ENCODE peak calls at places on chromosomes 5 and 9, in seven cellular contexts. W, Y, E, L, G, U and S are unnamed samples.

GRCh38 chr9:72251589-72251988 is 102.3 kb downstream of the GDA start:
- DNase-seq in W (no peak), Y (no peak), E (no peak), L (no peak), G (no peak), U (no peak), S (no peak)

GRCh38 chr9:107188376-107188775 is 94.7 kb upstream of the RAD23B start:
- DNase-seq in W (no peak), Y (no peak), E (no peak), L (no peak), G (no peak), U (no peak), S (no peak)

GRCh38 chr5:78251663-78252284 is 42.7 kb downstream of the AP3B1 start:
- DNase-seq in W (no peak), Y (no peak), E (no peak), L (no peak), G (no peak), U (no peak), S (no peak)

GRCh38 chr5:131406076-131406475 is 142.2 kb downstream of the CDC42SE2 start:
- DNase-seq in W (no peak), Y (no peak), E (no peak), L (no peak), G (no peak), U (no peak), S (no peak)

GRCh38 chr5:81825237-81825636 is 74.3 kb upstream of the SSBP2 start:
- DNase-seq in W (peak; percentile 47), Y (no peak), E (peak; percentile 76), L (no peak), G (peak; percentile 20), U (no peak), S (no peak)

GRCh38 chr9:136423432-136424146 is 13.1 kb downstream of the PMPCA start:
- DNase-seq in W (no peak), Y (no peak), E (no peak), L (no peak), G (no peak), U (no peak), S (peak; percentile 82)

GRCh38 chr9:18189876-18190670 is 283.9 kb upstream of the ADAMTSL1 start:
- DNase-seq in W (no peak), Y (no peak), E (no peak), L (no peak), G (no peak), U (no peak), S (no peak)

GRCh38 chr5:458547-459353 is 15.8 kb downstream of the EXOC3 start:
- DNase-seq in W (no peak), Y (no peak), E (no peak), L (no peak), G (peak; percentile 5), U (peak; percentile 46), S (peak; percentile 61)

GRCh38 chr9:131915181-131915580 is 164.5 kb downstream of the MED27 start:
- DNase-seq in W (no peak), Y (no peak), E (peak; percentile 10), L (no peak), G (no peak), U (no peak), S (no peak)

GRCh38 chr5:174188300-174188699 is 142.8 kb downstream of the NSG2 start:
- DNase-seq in W (peak; percentile 53), Y (no peak), E (no peak), L (no peak), G (no peak), U (no peak), S (no peak)

GRCh38 chr5:67363963-67364362 is 167.4 kb upstream of the CD180 start:
- DNase-seq in W (no peak), Y (no peak), E (no peak), L (no peak), G (no peak), U (no peak), S (no peak)

GRCh38 chr5:40755093-40755406 is 711 bp downstream of the TTC33 start:
- DNase-seq in W (peak; percentile 55), Y (peak; percentile 54), E (peak; percentile 85), L (peak; percentile 48), G (peak; percentile 79), U (peak; percentile 73), S (no peak)

GRCh38 chr5:9207820-9208418 is 338.0 kb downstream of the SEMA5A start:
- DNase-seq in W (no peak), Y (no peak), E (peak; percentile 68), L (no peak), G (no peak), U (no peak), S (no peak)

GRCh38 chr5:6461793-6462650 is 13.4 kb downstream of the UBE2QL1 start:
- DNase-seq in W (no peak), Y (no peak), E (no peak), L (no peak), G (no peak), U (no peak), S (no peak)

GRCh38 chr9:122347348-122348287 is 23.2 kb upstream of the PTGS1 start:
- DNase-seq in W (no peak), Y (no peak), E (no peak), L (no peak), G (peak; percentile 65), U (no peak), S (no peak)

GRCh38 chr9:105625088-105625487 is 37.2 kb upstream of the TAL2 start:
- DNase-seq in W (no peak), Y (no peak), E (no peak), L (no peak), G (no peak), U (no peak), S (no peak)

GRCh38 chr5:79935992-79936643 is 54.9 kb downstream of the MTX3 start:
- DNase-seq in W (peak; percentile 24), Y (no peak), E (no peak), L (no peak), G (no peak), U (no peak), S (no peak)

GRCh38 chr9:86700601-86701000 is 246.7 kb downstream of the GAS1 start:
- DNase-seq in W (peak; percentile 39), Y (peak; percentile 47), E (peak; percentile 68), L (no peak), G (peak; percentile 12), U (no peak), S (no peak)

GRCh38 chr5:145946112-145946861 is 9.9 kb downstream of the SH3RF2 start:
- DNase-seq in W (peak; percentile 21), Y (no peak), E (peak; percentile 76), L (no peak), G (no peak), U (no peak), S (no peak)

DNA sequence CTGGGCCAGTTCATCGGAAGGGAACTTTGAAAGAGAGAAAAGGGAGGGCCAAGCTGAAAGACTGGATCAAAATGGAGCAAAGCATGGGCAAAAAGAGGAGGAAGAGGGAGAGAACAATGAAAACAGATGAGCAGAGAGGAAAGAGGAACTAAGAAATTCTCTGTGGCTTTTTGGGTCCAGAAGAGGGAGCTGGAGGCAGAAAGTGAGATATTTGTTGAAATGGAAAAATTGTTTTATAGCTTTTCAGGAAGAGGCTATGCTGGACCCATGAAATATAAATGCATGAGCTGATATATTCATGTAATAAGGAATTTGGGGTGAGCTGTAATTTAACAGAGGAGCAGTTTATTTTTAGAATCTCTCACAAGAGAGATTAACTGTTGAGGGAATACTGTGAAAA is 457.3 kb downstream of the DMAC1 start:
- DNase-seq in W (no peak), Y (no peak), E (no peak), L (no peak), G (no peak), U (no peak), S (no peak)
- TF ChIP-seq CTCF in W (peak; percentile 10), Y (no peak), E (peak; percentile 11), L (no peak), G (no peak), U (peak; percentile 24), S (peak; percentile 53)

GRCh38 chr9:6907772-6908381 is 150.1 kb downstream of the KDM4C start:
- DNase-seq in W (no peak), Y (no peak), E (peak; percentile 56), L (peak; percentile 18), G (no peak), U (no peak), S (no peak)

GRCh38 chr9:6909186-6909585 is 151.4 kb downstream of the KDM4C start:
- DNase-seq in W (no peak), Y (no peak), E (no peak), L (no peak), G (no peak), U (no peak), S (no peak)

GRCh38 chr9:6910497-6910896 is 152.7 kb downstream of the KDM4C start:
- DNase-seq in W (no peak), Y (no peak), E (no peak), L (no peak), G (no peak), U (no peak), S (no peak)

GRCh38 chr9:6911901-6912650 is 154.3 kb downstream of the KDM4C start:
- DNase-seq in W (no peak), Y (no peak), E (no peak), L (no peak), G (no peak), U (no peak), S (no peak)

GRCh38 chr9:6910032-6910431 is 152.3 kb downstream of the KDM4C start:
- DNase-seq in W (no peak), Y (no peak), E (peak; percentile 34), L (no peak), G (no peak), U (no peak), S (no peak)
- TF ChIP-seq CTCF in W (peak; percentile 28), Y (no peak), E (peak; percentile 58), L (peak; percentile 61), G (peak; percentile 14), U (peak; percentile 42), S (peak; percentile 82)

GRCh38 chr5:21663082-21663481 is 1190.1 kb downstream of the CDH12 start:
- DNase-seq in W (no peak), Y (no peak), E (no peak), L (no peak), G (no peak), U (no peak), S (no peak)
- TF ChIP-seq CTCF in W (no peak), Y (no peak), E (no peak), L (no peak), G (no peak), U (no peak), S (no peak)

DNA sequence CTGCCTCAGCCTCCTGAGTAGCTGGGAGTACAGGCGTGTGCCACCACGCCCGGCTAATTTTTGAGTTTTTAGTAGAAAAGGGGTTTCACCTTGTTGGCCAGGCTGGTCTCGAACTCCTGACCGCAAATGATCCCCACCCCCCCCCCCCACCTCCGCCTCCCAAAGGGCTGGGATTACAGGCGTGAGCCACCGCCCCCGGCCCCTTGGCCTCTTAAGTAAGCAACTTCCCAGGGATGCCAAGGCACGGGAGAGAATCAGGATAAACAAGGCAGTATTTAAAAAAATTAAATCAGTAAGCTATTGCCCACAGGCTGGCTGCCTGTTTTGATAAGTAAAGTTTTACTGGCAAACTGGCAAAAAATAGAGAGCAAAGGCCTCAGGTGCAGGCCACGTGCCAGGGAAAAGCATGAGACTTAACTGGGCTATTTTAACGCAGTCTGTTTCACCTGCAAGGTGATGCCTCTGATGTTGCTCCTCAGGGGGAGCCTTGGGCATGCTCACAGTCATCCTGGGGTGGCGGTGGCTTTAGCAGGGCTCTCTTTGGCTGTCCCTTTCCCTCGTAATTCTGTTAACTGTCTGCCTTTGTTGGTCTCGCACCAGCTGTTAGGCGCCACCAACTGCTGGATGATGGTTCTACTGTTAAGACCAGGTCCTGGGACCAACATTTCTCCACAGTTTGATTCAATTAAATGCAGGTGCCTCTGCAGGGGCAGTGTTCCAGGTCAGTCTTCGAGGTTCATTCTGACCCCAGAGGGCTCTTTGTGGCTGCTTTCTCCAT is 19.4 kb upstream of the RNF130 start:
- DNase-seq in W (no peak), Y (no peak), E (peak; percentile 38), L (peak; percentile 35), G (peak; percentile 41), U (no peak), S (peak; percentile 39)
- TF ChIP-seq CTCF in W (no peak), Y (peak; percentile 23), E (peak; percentile 50), L (peak; percentile 38), G (no peak), U (peak; percentile 14), S (peak; percentile 47)